ENCODE peak calls at places on chromosome 3, in four cellular contexts. F is NB4; J is fibroblast of lung; E is CD4-positive, alpha-beta T cell. A is an unnamed sample.

GRCh38 chr3:179806177-179806576 is 153.3 kb downstream of the USP13 start:
- DNase-seq in F (no peak), J (no peak), E (no peak), A (no peak)

GRCh38 chr3:130429069-130430023 is 83.9 kb downstream of the COL6A5 start:
- DNase-seq in F (no peak), J (no peak), E (no peak), A (no peak)

GRCh38 chr3:96017556-96017955 is 796.8 kb upstream of the EPHA6 start:
- DNase-seq in F (no peak), J (no peak), E (no peak), A (no peak)

GRCh38 chr3:58005662-58006061 is 2.6 kb upstream of the FLNB start:
- DNase-seq in F (no peak), J (peak), E (no peak), A (no peak)

GRCh38 chr3:11144996-11145395 is 9.3 kb upstream of the HRH1 start:
- DNase-seq in F (peak), J (no peak), E (no peak), A (no peak)

GRCh38 chr3:126439346-126439967 is 36.2 kb downstream of the ZXDC start:
- DNase-seq in F (no peak), J (no peak), E (no peak), A (no peak)

GRCh38 chr3:71309886-71310285 is 273.6 kb downstream of the FOXP1 start:
- DNase-seq in F (no peak), J (peak), E (no peak), A (no peak)

GRCh38 chr3:184647405-184647936 is 64.4 kb downstream of the MAGEF1 start:
- DNase-seq in F (no peak), J (no peak), E (no peak), A (no peak)

GRCh38 chr3:49673715-49674490 is at the start of gene APEH:
- DNase-seq in F (peak), J (peak), E (peak), A (peak)

GRCh38 chr3:51146781-51147180 is 238.3 kb upstream of the MANF start:
- DNase-seq in F (no peak), J (no peak), E (no peak), A (no peak)

GRCh38 chr3:31704651-31705179 is 172.0 kb downstream of the STT3B start:
- DNase-seq in F (peak), J (peak), E (no peak), A (no peak)

GRCh38 chr3:27521179-27521871 is 37.1 kb upstream of the SLC4A7 start:
- DNase-seq in F (peak), J (peak), E (no peak), A (peak)

GRCh38 chr3:53273271-53273670 is 17.4 kb upstream of the TKT start:
- DNase-seq in F (no peak), J (no peak), E (no peak), A (no peak)

GRCh38 chr3:44419159-44419922 is 58.1 kb downstream of the ZNF445 start:
- DNase-seq in F (no peak), J (no peak), E (no peak), A (no peak)

GRCh38 chr3:9222956-9223639 is 26.3 kb downstream of the SRGAP3 start:
- DNase-seq in F (no peak), J (peak), E (no peak), A (no peak)

GRCh38 chr3:171676600-171677175 is 133.6 kb downstream of the PLD1 start:
- DNase-seq in F (no peak), J (no peak), E (no peak), A (no peak)

GRCh38 chr3:144677118-144677517 is 705.5 kb downstream of the DIPK2A start:
- DNase-seq in F (no peak), J (peak), E (no peak), A (no peak)

GRCh38 chr3:177321819-177322218 is 124.5 kb upstream of the TBL1XR1 start:
- DNase-seq in F (no peak), J (no peak), E (no peak), A (no peak)

GRCh38 chr3:127420355-127420655 is 132.5 kb upstream of the PRR20G start:
- DNase-seq in F (no peak), J (no peak), E (no peak), A (no peak)

GRCh38 chr3:188207941-188208750 is 54.2 kb downstream of the LPP start:
- DNase-seq in F (no peak), J (peak), E (no peak), A (no peak)

GRCh38 chr3:171959532-171960044 is 79.8 kb upstream of the FNDC3B start:
- DNase-seq in F (no peak), J (no peak), E (no peak), A (no peak)

GRCh38 chr3:55724407-55724784 is 237.3 kb upstream of the WNT5A start:
- DNase-seq in F (no peak), J (no peak), E (no peak), A (no peak)

GRCh38 chr3:152026033-152026556 is 152.7 kb downstream of the SUCNR1 start:
- DNase-seq in F (peak), J (peak), E (no peak), A (no peak)

GRCh38 chr3:106343841-106344240 is 475.0 kb upstream of the CBLB start:
- DNase-seq in F (no peak), J (no peak), E (no peak), A (no peak)

GRCh38 chr3:194561306-194561974 is 71.8 kb downstream of the TMEM44 start:
- DNase-seq in F (no peak), J (peak), E (no peak), A (no peak)

GRCh38 chr3:174937488-174937887 is 78.4 kb downstream of the NAALADL2 start:
- DNase-seq in F (no peak), J (peak), E (no peak), A (no peak)

GRCh38 chr3:190443257-190443656 is 6.4 kb downstream of the TMEM207 start:
- DNase-seq in F (peak), J (no peak), E (no peak), A (no peak)

GRCh38 chr3:23809840-23810341 is 4.1 kb downstream of the UBE2E1 start:
- DNase-seq in F (peak), J (no peak), E (no peak), A (no peak)

GRCh38 chr3:13706886-13707285 is 158.0 kb downstream of the FBLN2 start:
- DNase-seq in F (no peak), J (no peak), E (no peak), A (peak)

GRCh38 chr3:99909714-99910508 is 92.2 kb downstream of the CMSS1 start:
- DNase-seq in F (no peak), J (peak), E (no peak), A (no peak)

GRCh38 chr3:81602781-81603180 is 158.7 kb downstream of the GBE1 start:
- DNase-seq in F (no peak), J (peak), E (no peak), A (no peak)

GRCh38 chr3:6526861-6527260 is 334.1 kb upstream of the GRM7 start:
- DNase-seq in F (peak), J (no peak), E (no peak), A (no peak)

GRCh38 chr3:28922376-28922775 is 358.5 kb upstream of the RBMS3 start:
- DNase-seq in F (no peak), J (no peak), E (no peak), A (no peak)

GRCh38 chr3:62529230-62529629 is 155.9 kb upstream of the FEZF2 start:
- DNase-seq in F (peak), J (peak), E (no peak), A (no peak)

GRCh38 chr3:147130461-147130860 is 275.9 kb downstream of the ZIC4 start:
- DNase-seq in F (no peak), J (peak), E (no peak), A (no peak)

GRCh38 chr3:14434541-14435151 is 32.2 kb downstream of the SLC6A6 start:
- DNase-seq in F (no peak), J (no peak), E (no peak), A (peak)

DNA sequence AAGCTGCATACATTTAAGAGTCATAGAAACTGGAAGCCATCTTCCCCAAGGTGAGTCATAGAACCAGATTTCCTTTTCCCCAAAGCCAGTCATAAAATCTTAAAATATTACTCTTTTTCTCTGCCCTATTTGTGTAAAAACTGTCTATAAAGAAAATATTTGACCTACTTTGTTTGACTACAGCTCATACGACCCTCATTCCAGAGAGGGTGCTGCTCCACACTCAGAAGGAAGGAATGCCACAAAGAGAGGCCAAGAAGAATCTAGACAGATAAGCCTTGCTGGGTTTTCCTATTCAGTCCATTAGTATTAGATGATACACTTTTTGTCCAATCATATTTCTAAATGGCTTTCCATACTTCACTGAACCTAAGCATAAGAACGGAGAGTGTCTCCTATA is 671.6 kb upstream of the SGO1 start:
- DNase-seq in F (no peak), J (peak), E (no peak), A (no peak)
- TF ChIP-seq CTCF in F (no peak), J (no peak), E (no peak), A (no peak)

DNA sequence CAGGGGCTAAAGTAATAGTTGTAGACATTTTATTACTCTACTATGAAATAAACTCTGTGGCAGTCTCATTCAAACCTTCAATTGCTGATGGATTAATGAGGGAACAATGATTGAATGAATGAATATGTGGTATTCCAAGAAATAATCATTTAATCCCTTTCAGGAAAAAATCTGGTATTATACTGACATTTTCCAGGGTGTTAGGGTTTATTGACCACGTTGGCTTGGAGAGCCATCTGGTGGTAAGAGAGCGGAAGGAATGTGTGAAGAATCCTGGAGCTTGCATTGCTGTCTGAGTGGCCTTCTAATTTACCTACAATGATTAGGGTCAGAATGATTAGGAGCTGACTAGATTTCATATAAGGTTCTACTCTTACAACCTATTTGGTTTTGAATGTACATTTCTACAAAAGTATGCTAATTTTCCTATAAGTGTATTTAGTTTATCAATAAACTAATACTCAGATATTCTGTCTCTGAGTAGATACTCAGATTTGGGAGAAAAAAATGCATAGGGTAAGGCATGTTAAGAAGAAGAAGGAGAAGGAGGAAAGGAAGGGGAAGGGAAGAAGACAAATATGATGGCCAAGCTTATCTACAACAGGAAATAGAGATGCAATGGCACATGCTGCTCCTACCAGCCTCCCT is 249.9 kb downstream of the ROBO1 start:
- DNase-seq in F (peak), J (peak), E (no peak), A (no peak)
- TF ChIP-seq CTCF in F (peak), J (peak), E (no peak), A (no peak)

GRCh38 chr3:138945646-138946553 is 1.0 kb downstream of the FOXL2 start:
- DNase-seq in F (peak), J (peak), E (no peak), A (no peak)
- TF ChIP-seq CTCF in F (peak), J (peak), E (no peak), A (peak)

GRCh38 chr3:61108247-61109019 is 142.8 kb downstream of the FHIT start:
- DNase-seq in F (no peak), J (no peak), E (no peak), A (no peak)
- TF ChIP-seq CTCF in F (no peak), J (no peak), E (no peak), A (no peak)

GRCh38 chr3:116453676-116454346 is 8.5 kb upstream of the LSAMP start:
- DNase-seq in F (no peak), J (no peak), E (no peak), A (no peak)
- TF ChIP-seq CTCF in F (no peak), J (peak), E (no peak), A (no peak)

GRCh38 chr3:122458992-122459391 is 43.1 kb upstream of the WDR5B start:
- DNase-seq in F (peak), J (peak), E (no peak), A (no peak)
- TF ChIP-seq CTCF in F (no peak), J (peak), E (no peak), A (peak)

GRCh38 chr3:122859021-122859805 is 64.3 kb downstream of the SLC49A4 start:
- DNase-seq in F (no peak), J (no peak), E (no peak), A (no peak)

GRCh38 chr3:122857019-122857418 is 62.1 kb downstream of the SLC49A4 start:
- DNase-seq in F (no peak), J (peak), E (no peak), A (no peak)

DNA sequence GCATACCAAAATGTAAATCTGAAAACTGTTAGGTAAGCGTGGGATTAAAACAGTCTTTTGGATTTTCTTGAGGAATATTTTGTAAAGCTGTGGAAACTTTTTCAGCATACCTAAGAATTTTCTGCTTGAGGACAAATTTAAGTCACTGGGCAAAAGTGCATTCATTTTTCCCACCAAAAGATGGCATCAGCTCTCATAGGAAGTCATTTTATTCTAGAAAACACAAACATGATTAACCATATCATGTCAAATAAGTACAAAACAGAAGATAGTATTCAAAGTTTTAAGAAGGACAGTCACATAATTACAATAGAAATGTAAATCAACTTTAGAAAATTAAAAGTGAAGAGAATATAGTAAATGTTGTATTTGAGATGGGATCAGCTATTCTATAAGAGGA is 63.5 kb downstream of the SLC49A4 start:
- DNase-seq in F (peak), J (peak), E (no peak), A (no peak)
- TF ChIP-seq CTCF in F (no peak), J (peak), E (no peak), A (no peak)

GRCh38 chr3:133659806-133660205 is 1.9 kb downstream of the TOPBP1 start:
- DNase-seq in F (no peak), J (no peak), E (no peak), A (no peak)

GRCh38 chr3:133661454-133662255 is at the start of gene TOPBP1:
- DNase-seq in F (peak), J (peak), E (peak), A (peak)

GRCh38 chr3:133662256-133662773 is 574 bp upstream of the TOPBP1 start:
- DNase-seq in F (peak), J (peak), E (no peak), A (no peak)

GRCh38 chr3:133667118-133667517 is 5.4 kb upstream of the TOPBP1 start:
- DNase-seq in F (no peak), J (no peak), E (no peak), A (no peak)

DNA sequence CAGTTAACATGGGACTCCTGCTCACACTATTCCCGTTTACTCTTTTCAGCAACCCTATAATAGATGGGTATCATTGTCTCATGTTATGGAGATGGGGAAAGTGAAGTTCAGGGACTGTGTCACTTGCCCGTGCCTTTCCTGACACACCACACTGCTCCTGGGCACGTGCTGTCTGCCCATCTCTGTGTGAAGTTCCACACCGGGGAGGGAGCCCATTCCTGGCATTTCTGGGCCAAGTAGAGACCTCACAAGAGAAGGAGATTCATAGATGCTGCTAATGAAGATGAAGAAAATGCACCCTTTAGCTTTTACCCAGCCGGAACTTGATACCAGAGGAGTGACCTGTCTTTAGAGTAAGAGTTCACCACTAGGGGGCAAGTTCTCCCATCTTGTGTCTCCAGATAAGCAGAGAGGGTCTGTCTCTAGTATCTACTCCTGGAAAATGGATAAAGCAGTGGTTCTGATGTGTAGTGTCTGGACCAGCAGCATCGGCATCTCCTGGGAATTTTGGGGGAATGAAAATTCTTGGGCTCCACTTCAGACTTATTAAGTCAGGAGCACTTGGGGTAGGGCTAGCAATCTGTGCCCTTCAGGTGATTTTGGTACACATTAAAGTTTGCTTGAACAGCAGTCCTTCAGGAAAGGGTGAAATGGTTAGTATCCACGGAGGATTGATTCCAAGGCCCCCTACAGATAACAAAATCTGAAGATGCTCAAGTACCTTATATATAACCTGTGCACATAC is 2.0 kb upstream of the TOPBP1 start:
- DNase-seq in F (peak), J (peak), E (no peak), A (no peak)
- TF ChIP-seq CTCF in F (peak), J (peak), E (peak), A (peak)

DNA sequence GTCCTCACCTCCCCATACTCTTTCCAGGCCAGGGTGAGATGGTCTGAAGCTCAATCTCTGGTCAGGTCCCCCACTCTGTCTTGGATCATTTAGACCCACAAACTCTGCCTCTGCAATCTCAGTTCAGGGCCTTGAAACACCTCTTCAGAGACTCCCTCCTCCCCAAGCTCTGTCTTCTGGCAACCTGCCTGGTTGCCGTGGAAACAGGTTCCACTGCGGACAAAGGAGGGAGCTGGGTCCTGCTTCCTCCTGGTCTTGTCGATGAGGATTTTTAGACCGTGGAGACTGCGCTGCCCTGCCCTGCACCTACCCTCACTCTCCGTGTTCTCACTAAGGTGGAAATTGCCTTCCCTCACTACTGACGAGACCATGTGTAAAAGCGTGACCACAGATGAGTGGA is at the start of gene RTP1:
- DNase-seq in F (no peak), J (no peak), E (no peak), A (no peak)
- TF ChIP-seq CTCF in F (no peak), J (no peak), E (no peak), A (no peak)

GRCh38 chr3:150080058-150080730 is 109.5 kb upstream of the PFN2 start:
- DNase-seq in F (no peak), J (peak), E (no peak), A (no peak)
- TF ChIP-seq CTCF in F (no peak), J (no peak), E (no peak), A (no peak)

A was measured in CD14-positive monocyte.